ENCODE peak calls at places on chromosomes 12 and 14, in seven cellular contexts. C is fibroblast of lung, Q is WERI-Rb-1, H is mesenchymal stem cell, G is lung, T is H1, L is A549. E is an unnamed sample.

GRCh38 chr14:22547309-22547947 is 41.6 kb downstream of the DAD1 start:
- DNase-seq in L (no peak), H (peak; percentile 61), G (no peak), C (no peak), T (no peak), Q (no peak), E (no peak)

GRCh38 chr14:98028156-98028555 is 1231.0 kb downstream of the VRK1 start:
- DNase-seq in G (no peak), T (no peak), C (peak; percentile 95), L (no peak), Q (no peak), H (no peak), E (no peak)

GRCh38 chr12:121326996-121327674 is 25.1 kb downstream of the ANAPC5 start:
- DNase-seq in C (no peak), T (no peak), Q (no peak), G (no peak), L (no peak), H (no peak), E (no peak)

GRCh38 chr14:50947446-50947845 is 3.2 kb upstream of the PYGL start:
- DNase-seq in T (no peak), L (no peak), H (no peak), Q (no peak), C (peak; percentile 28), G (no peak), E (no peak)

GRCh38 chr12:4775936-4776335 is 55.7 kb downstream of the GALNT8 start:
- DNase-seq in Q (no peak), T (no peak), L (no peak), G (no peak), H (no peak), C (no peak), E (no peak)

GRCh38 chr14:89921896-89922548 is 32.5 kb downstream of the EFCAB11 start:
- DNase-seq in Q (no peak), C (peak; percentile 94), H (peak; percentile 56), T (no peak), L (no peak), G (no peak), E (no peak)

GRCh38 chr14:24843494-24843893 is 206.5 kb downstream of the STXBP6 start:
- DNase-seq in L (no peak), Q (no peak), G (no peak), T (no peak), H (peak; percentile 5), C (no peak), E (no peak)

GRCh38 chr12:66823857-66824570 is 145.1 kb upstream of the GRIP1 start:
- DNase-seq in T (no peak), L (peak; percentile 12), H (no peak), Q (no peak), G (no peak), C (peak; percentile 43), E (no peak)

GRCh38 chr12:5301539-5301938 is 130.4 kb upstream of the NTF3 start:
- DNase-seq in Q (no peak), T (no peak), L (no peak), H (no peak), G (no peak), C (no peak), E (no peak)

GRCh38 chr14:94839346-94839745 is 69.4 kb upstream of the GSC start:
- DNase-seq in T (no peak), C (no peak), L (no peak), H (no peak), G (no peak), Q (no peak), E (no peak)

GRCh38 chr12:120199595-120200306 is 1.2 kb downstream of the RPLP0 start:
- DNase-seq in C (peak; percentile 90), T (no peak), Q (no peak), G (no peak), H (peak; percentile 88), L (no peak), E (peak; percentile 16)

GRCh38 chr14:61225304-61225703 is 55.8 kb downstream of the TMEM30B start:
- DNase-seq in Q (no peak), H (no peak), T (no peak), L (no peak), G (no peak), C (no peak), E (no peak)

GRCh38 chr14:73780391-73780790 is 66.2 kb upstream of the PNMA1 start:
- DNase-seq in G (no peak), T (no peak), H (no peak), C (no peak), L (no peak), Q (no peak), E (no peak)

GRCh38 chr12:79121486-79121885 is 256.9 kb downstream of the SYT1 start:
- DNase-seq in C (no peak), G (no peak), H (peak; percentile 2), L (peak; percentile 6), T (no peak), Q (peak; percentile 8), E (no peak)

GRCh38 chr12:13101854-13102375 is 1.6 kb downstream of the GSG1 start:
- DNase-seq in T (no peak), L (peak; percentile 64), C (peak; percentile 36), G (no peak), H (peak; percentile 74), Q (peak; percentile 37), E (no peak)

GRCh38 chr12:10214877-10215267 is 2.2 kb downstream of the GABARAPL1 start:
- DNase-seq in H (peak; percentile 54), C (peak; percentile 51), L (no peak), T (no peak), G (no peak), Q (no peak), E (no peak)

GRCh38 chr14:73463411-73463810 is 5.1 kb upstream of the NUMB start:
- DNase-seq in Q (peak; percentile 19), H (peak; percentile 98), G (peak; percentile 38), C (peak; percentile 92), L (no peak), T (no peak), E (peak; percentile 75)

GRCh38 chr14:88242426-88242825 is 80.6 kb downstream of the KCNK10 start:
- DNase-seq in H (no peak), Q (no peak), T (no peak), C (no peak), G (no peak), L (no peak), E (no peak)

GRCh38 chr14:88241810-88242209 is 81.3 kb downstream of the KCNK10 start:
- DNase-seq in C (no peak), T (no peak), H (no peak), G (no peak), Q (no peak), L (no peak), E (no peak)

GRCh38 chr14:88248606-88249005 is 74.5 kb downstream of the KCNK10 start:
- DNase-seq in H (no peak), C (peak; percentile 23), T (no peak), G (no peak), Q (no peak), L (no peak), E (no peak)

GRCh38 chr14:88247228-88247627 is 75.8 kb downstream of the KCNK10 start:
- DNase-seq in Q (no peak), T (no peak), H (no peak), C (no peak), L (no peak), G (no peak), E (no peak)

DNA sequence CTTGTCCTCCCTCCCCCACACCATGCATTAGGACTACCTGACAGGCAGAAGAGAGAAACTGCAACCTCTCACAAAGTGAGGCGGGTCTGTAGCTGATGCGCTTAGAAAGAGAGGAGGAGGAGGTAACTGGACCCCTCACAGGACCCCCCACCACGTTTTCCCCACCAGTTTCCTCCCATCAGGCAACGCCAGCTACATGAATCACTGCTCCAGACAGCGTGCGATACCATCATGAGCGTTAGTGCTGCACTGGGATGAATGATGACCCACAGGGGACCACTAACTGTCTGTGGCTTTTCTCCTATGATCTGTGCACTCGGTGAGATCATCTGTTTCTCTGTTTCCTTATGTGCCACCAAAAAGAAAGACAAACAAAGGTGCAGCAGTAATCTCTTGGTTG is 77.7 kb downstream of the KCNK10 start:
- DNase-seq in G (no peak), T (no peak), C (no peak), Q (no peak), H (no peak), L (no peak), E (no peak)
- H3K9me3 ChIP-seq in G (no peaks in the 10 kb centered on the region), T (no peaks in the 10 kb centered on the region), C (no peaks in the 10 kb centered on the region), Q (no peaks in the 10 kb centered on the region), H (no peaks in the 10 kb centered on the region), L (no peaks in the 10 kb centered on the region), E (no peaks in the 10 kb centered on the region)

DNA sequence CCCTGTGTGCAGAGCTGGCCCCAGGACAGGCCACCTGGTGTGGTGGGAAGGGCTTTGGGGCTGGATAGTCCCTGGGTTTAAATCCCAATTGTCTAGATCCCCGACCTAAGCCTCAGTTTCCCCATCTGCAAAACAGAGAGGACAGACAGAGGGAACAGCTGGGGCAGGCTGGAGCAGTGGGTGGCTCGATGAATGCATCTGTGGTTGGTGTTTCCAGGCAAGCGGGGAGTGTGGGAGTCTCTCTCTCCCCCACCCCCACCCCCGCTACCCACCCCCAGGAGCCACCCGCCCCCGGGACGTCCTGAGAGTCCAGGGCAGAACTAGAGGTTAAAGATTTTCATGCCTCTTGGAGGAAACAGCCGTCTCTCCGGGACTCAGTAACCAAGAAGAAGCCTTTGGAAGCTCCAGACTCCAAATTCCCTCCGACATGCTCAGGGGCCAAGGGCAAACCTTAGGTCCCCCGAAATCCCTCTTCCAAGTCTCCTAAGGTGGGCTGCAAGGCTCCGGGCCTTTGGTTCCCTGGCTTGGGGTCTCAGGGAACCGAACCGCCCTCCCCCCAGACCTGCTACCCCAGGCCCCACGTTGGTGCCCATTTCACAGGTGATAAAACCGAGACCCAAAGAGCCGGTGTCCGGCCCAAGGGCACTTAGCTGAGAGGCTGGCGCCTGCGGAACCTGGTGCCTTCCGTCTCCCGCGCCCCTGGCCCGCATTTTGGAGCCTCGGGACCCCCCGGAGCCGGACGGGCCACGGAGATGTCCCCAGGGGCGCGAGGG is 478 bp downstream of the TRPV4 start:
- DNase-seq in Q (no peak), C (no peak), H (no peak), T (no peak), L (no peak), G (no peak), E (no peak)
- H3K27ac ChIP-seq in Q (no peak overlapping the region), C (no peak overlapping the region), H (no peak overlapping the region), T (no peak overlapping the region), L (peak overlapping the region; percentile 59), G (no peak overlapping the region), E (no peak overlapping the region)

GRCh38 chr12:57783466-57783801 is 847 bp downstream of the TSFM start:
- DNase-seq in C (no peak), L (no peak), Q (no peak), G (no peak), T (no peak), H (no peak), E (no peak)

GRCh38 chr12:57781801-57782200 is 786 bp upstream of the TSFM start:
- DNase-seq in H (no peak), L (no peak), G (no peak), Q (no peak), T (no peak), C (no peak), E (no peak)

GRCh38 chr12:57782243-57782607 is 362 bp upstream of the TSFM start:
- DNase-seq in L (no peak), Q (no peak), T (no peak), C (no peak), H (no peak), G (no peak), E (no peak)

GRCh38 chr12:57782608-57783465 is at the start of gene TSFM:
- DNase-seq in L (peak; percentile 81), T (peak; percentile 77), C (peak; percentile 92), G (peak; percentile 96), H (peak; percentile 96), Q (peak; percentile 96), E (peak; percentile 81)

GRCh38 chr12:57783861-57784260 is 1.3 kb downstream of the TSFM start:
- DNase-seq in Q (no peak), G (no peak), C (no peak), L (no peak), T (no peak), H (no peak), E (no peak)
- H3K4me3 ChIP-seq in Q (no peak overlapping the region), G (no peak overlapping the region), C (no peak overlapping the region), L (peak overlapping the region; percentile 83), T (no peak overlapping the region), H (peak overlapping the region; percentile 31), E (no peak overlapping the region)

GRCh38 chr14:41642402-41643195 is 35.9 kb downstream of the LRFN5 start:
- DNase-seq in Q (no peak), L (no peak), T (peak; percentile 5), C (peak; percentile 7), H (no peak), G (no peak), E (no peak)
- H3K9me3 ChIP-seq in Q (no peaks in the 10 kb centered on the region), L (no peaks in the 10 kb centered on the region), T (no peaks in the 10 kb centered on the region), C (no peaks in the 10 kb centered on the region), H (no peaks in the 10 kb centered on the region), G (no peaks in the 10 kb centered on the region), E (no peaks in the 10 kb centered on the region)

E was measured in AG04450.